ENCODE peak calls at places on chromosome 5, in eight cellular contexts. Y, O, P, E, X, Q, Z and S are unnamed samples.

GRCh38 chr5:41068169-41068568 is 3.0 kb downstream of the MROH2B start:
- DNase-seq in Y (no peak), O (peak), P (peak), E (no peak), X (no peak), Q (no peak), Z (no peak), S (no peak)

GRCh38 chr5:10828241-10828640 is 67.2 kb upstream of the DAP start:
- DNase-seq in Y (no peak), O (peak), P (no peak), E (no peak), X (peak), Q (no peak), Z (peak), S (peak)

GRCh38 chr5:677131-678101 is 15.7 kb downstream of the TPPP start:
- DNase-seq in Y (no peak), O (no peak), P (no peak), E (no peak), X (no peak), Q (peak), Z (no peak), S (no peak)

GRCh38 chr5:139017624-139018023 is 142.5 kb upstream of the LRRTM2 start:
- DNase-seq in Y (peak), O (no peak), P (no peak), E (no peak), X (no peak), Q (no peak), Z (no peak), S (no peak)

GRCh38 chr5:61790007-61790406 is 457.9 kb downstream of the ZSWIM6 start:
- DNase-seq in Y (peak), O (no peak), P (no peak), E (no peak), X (no peak), Q (no peak), Z (no peak), S (no peak)

GRCh38 chr5:179549973-179550510 is 312 bp upstream of the RUFY1 start:
- DNase-seq in Y (peak), O (no peak), P (no peak), E (no peak), X (no peak), Q (no peak), Z (no peak), S (no peak)

GRCh38 chr5:150523472-150524350 is 15.8 kb downstream of the NDST1 start:
- DNase-seq in Y (peak), O (peak), P (peak), E (peak), X (peak), Q (peak), Z (peak), S (no peak)

GRCh38 chr5:145797336-145797735 is 37.8 kb downstream of the PRELID2 start:
- DNase-seq in Y (no peak), O (no peak), P (peak), E (no peak), X (peak), Q (no peak), Z (no peak), S (no peak)

GRCh38 chr5:172188033-172188892 is at the start of gene STK10:
- DNase-seq in Y (peak), O (peak), P (peak), E (peak), X (peak), Q (peak), Z (peak), S (peak)

GRCh38 chr5:139650689-139651501 is 2.7 kb downstream of the CXXC5 start:
- DNase-seq in Y (peak), O (no peak), P (no peak), E (peak), X (no peak), Q (peak), Z (no peak), S (no peak)

GRCh38 chr5:98735806-98736507 is 37.5 kb upstream of the RGMB start:
- DNase-seq in Y (no peak), O (no peak), P (peak), E (no peak), X (peak), Q (no peak), Z (peak), S (no peak)

GRCh38 chr5:65925601-65926275 is 637 bp upstream of the ERBIN start:
- DNase-seq in Y (peak), O (peak), P (peak), E (peak), X (peak), Q (peak), Z (peak), S (no peak)

GRCh38 chr5:14109041-14109747 is 33.9 kb upstream of the TRIO start:
- DNase-seq in Y (no peak), O (peak), P (no peak), E (no peak), X (peak), Q (no peak), Z (peak), S (no peak)

GRCh38 chr5:69293882-69294281 is 38.7 kb downstream of the CCDC125 start:
- DNase-seq in Y (no peak), O (no peak), P (no peak), E (no peak), X (no peak), Q (no peak), Z (no peak), S (no peak)

GRCh38 chr5:139796061-139796806 is 626 bp downstream of the PSD2 start:
- DNase-seq in Y (peak), O (no peak), P (no peak), E (peak), X (no peak), Q (no peak), Z (no peak), S (no peak)

GRCh38 chr5:43073597-43074546 is 33.8 kb upstream of the ANXA2R start:
- DNase-seq in Y (peak), O (no peak), P (peak), E (peak), X (peak), Q (peak), Z (no peak), S (no peak)

GRCh38 chr5:14640765-14641164 is 23.8 kb upstream of the OTULIN start:
- DNase-seq in Y (no peak), O (no peak), P (no peak), E (no peak), X (no peak), Q (no peak), Z (no peak), S (no peak)

GRCh38 chr5:1554410-1554967 is 30.7 kb upstream of the LPCAT1 start:
- DNase-seq in Y (no peak), O (no peak), P (no peak), E (no peak), X (no peak), Q (no peak), Z (no peak), S (no peak)

GRCh38 chr5:156109317-156110023 is 217.5 kb upstream of the SGCD start:
- DNase-seq in Y (no peak), O (no peak), P (no peak), E (no peak), X (peak), Q (no peak), Z (no peak), S (no peak)

GRCh38 chr5:139075066-139076050 is 122.8 kb downstream of the SIL1 start:
- DNase-seq in Y (no peak), O (no peak), P (no peak), E (no peak), X (no peak), Q (no peak), Z (no peak), S (no peak)

GRCh38 chr5:10059611-10060379 is 189.9 kb downstream of the ATPSCKMT start:
- DNase-seq in Y (no peak), O (no peak), P (no peak), E (peak), X (no peak), Q (no peak), Z (no peak), S (no peak)

GRCh38 chr5:56649569-56649968 is 165.8 kb upstream of the MAP3K1 start:
- DNase-seq in Y (peak), O (no peak), P (peak), E (no peak), X (peak), Q (no peak), Z (no peak), S (no peak)

GRCh38 chr5:86929123-86929766 is 311.5 kb downstream of the COX7C start:
- DNase-seq in Y (no peak), O (no peak), P (no peak), E (no peak), X (no peak), Q (no peak), Z (no peak), S (no peak)

GRCh38 chr5:175731172-175731571 is 73.3 kb downstream of the HRH2 start:
- DNase-seq in Y (no peak), O (no peak), P (no peak), E (no peak), X (no peak), Q (no peak), Z (no peak), S (no peak)

GRCh38 chr5:31761877-31762276 is 122.9 kb downstream of the PDZD2 start:
- DNase-seq in Y (no peak), O (no peak), P (no peak), E (no peak), X (no peak), Q (no peak), Z (no peak), S (no peak)

GRCh38 chr5:57715296-57715695 is 232.7 kb upstream of the ACTBL2 start:
- DNase-seq in Y (no peak), O (no peak), P (no peak), E (no peak), X (peak), Q (no peak), Z (no peak), S (no peak)

GRCh38 chr5:174901336-174901735 is 177.0 kb downstream of the MSX2 start:
- DNase-seq in Y (no peak), O (no peak), P (no peak), E (no peak), X (no peak), Q (no peak), Z (no peak), S (no peak)

GRCh38 chr5:17120209-17120608 is 97.2 kb upstream of the BASP1 start:
- DNase-seq in Y (no peak), O (no peak), P (no peak), E (no peak), X (no peak), Q (no peak), Z (no peak), S (no peak)

GRCh38 chr5:133709074-133709676 is 96.8 kb upstream of the FSTL4 start:
- DNase-seq in Y (no peak), O (no peak), P (no peak), E (no peak), X (no peak), Q (peak), Z (no peak), S (no peak)

GRCh38 chr5:153520952-153521351 is 30.5 kb downstream of the GRIA1 start:
- DNase-seq in Y (no peak), O (no peak), P (no peak), E (no peak), X (peak), Q (no peak), Z (no peak), S (no peak)

GRCh38 chr5:150764530-150764929 is 5.7 kb upstream of the DCTN4 start:
- DNase-seq in Y (no peak), O (no peak), P (no peak), E (no peak), X (no peak), Q (no peak), Z (no peak), S (no peak)

GRCh38 chr5:153660919-153661318 is 170.4 kb downstream of the GRIA1 start:
- DNase-seq in Y (no peak), O (no peak), P (no peak), E (peak), X (peak), Q (no peak), Z (no peak), S (no peak)

GRCh38 chr5:54329731-54330709 is 19.6 kb upstream of the ARL15 start:
- DNase-seq in Y (no peak), O (peak), P (peak), E (no peak), X (peak), Q (peak), Z (peak), S (no peak)
- H3K4me3 ChIP-seq in Y (no peak), O (no peak), P (no peak), E (no peak), X (no peak), Q (no peak), Z (no peak), S (no peak)

DNA sequence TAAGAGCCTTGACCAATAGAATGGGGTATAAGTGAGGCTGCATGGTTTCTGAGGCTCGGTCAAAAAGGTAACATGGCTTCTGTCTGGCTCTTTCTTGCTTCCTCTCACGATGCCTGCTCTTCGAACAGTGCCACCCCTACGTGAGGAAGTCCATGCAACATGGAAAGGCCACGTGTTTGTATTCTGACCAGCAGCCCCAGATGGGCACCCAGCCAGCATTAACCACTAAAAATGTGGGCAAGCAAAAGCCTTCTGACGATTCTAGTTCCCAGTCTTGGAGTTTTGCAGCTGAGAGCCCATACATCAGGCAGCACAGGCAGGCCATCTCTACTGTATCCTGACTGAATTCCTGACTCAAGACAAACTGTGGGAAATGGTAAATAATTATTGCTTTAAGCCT is 24.2 kb upstream of the NREP start:
- DNase-seq in Y (no peak), O (no peak), P (peak), E (no peak), X (peak), Q (no peak), Z (no peak), S (no peak)
- TF ChIP-seq CTCF in Y (no peak), O (no peak), P (no peak), E (no peak), X (no peak), Q (no peak), Z (no peak), S (no peak)

GRCh38 chr5:67214036-67214435 is 17.4 kb upstream of the CD180 start:
- DNase-seq in Y (no peak), O (no peak), P (no peak), E (no peak), X (peak), Q (no peak), Z (no peak), S (no peak)

GRCh38 chr5:67221487-67222242 is 25.1 kb upstream of the CD180 start:
- DNase-seq in Y (no peak), O (no peak), P (no peak), E (no peak), X (no peak), Q (no peak), Z (no peak), S (no peak)

GRCh38 chr5:67211926-67212325 is 15.3 kb upstream of the CD180 start:
- DNase-seq in Y (no peak), O (no peak), P (peak), E (no peak), X (peak), Q (no peak), Z (peak), S (peak)

GRCh38 chr5:67214713-67215591 is 18.4 kb upstream of the CD180 start:
- DNase-seq in Y (no peak), O (no peak), P (no peak), E (no peak), X (no peak), Q (peak), Z (no peak), S (no peak)

DNA sequence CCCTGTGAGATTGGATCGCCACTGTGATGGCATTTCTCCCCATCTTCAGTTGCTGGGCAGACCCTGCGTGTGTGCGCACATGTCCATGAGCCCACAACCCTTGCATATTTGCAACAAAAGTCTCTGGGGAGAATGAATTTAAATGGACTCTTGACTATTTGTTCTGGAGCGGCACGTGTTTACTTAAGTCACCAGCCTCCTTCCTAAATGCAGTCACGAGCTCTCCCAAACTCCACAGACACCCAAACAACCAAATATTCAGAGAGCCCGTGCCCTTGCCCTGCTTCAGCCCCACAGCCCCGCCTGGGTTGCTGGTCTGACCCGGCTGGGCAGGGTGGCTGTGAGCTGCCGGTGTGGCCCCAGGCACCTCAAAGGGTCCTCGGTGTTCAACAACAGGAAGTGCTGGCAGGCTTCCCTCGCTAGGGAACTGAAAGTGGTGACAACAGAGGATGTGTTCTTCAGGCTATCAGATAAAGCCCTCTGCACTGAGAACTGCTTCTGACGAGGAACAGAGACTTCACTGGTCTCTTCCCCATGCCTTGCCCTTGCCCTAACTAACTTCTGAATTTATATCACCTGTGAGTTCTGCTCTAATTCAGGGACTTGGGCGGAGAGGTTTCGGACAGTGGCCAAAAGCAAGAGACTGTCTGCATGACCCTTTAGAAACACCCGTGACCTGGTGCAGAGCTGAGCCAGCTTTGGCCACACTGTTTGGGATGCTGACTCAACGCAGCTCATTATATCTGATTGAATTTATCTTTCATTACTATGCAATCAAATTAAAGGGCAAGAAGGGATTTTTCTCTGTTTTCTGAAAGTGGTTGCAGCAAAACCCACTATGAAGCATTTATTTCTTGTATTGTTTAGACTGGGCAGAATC is 19.2 kb upstream of the CD180 start:
- DNase-seq in Y (peak), O (no peak), P (peak), E (no peak), X (peak), Q (peak), Z (no peak), S (no peak)
- H3K4me3 ChIP-seq in Y (no peak), O (no peak), P (no peak), E (no peak), X (no peak), Q (no peak), Z (no peak), S (no peak)

DNA sequence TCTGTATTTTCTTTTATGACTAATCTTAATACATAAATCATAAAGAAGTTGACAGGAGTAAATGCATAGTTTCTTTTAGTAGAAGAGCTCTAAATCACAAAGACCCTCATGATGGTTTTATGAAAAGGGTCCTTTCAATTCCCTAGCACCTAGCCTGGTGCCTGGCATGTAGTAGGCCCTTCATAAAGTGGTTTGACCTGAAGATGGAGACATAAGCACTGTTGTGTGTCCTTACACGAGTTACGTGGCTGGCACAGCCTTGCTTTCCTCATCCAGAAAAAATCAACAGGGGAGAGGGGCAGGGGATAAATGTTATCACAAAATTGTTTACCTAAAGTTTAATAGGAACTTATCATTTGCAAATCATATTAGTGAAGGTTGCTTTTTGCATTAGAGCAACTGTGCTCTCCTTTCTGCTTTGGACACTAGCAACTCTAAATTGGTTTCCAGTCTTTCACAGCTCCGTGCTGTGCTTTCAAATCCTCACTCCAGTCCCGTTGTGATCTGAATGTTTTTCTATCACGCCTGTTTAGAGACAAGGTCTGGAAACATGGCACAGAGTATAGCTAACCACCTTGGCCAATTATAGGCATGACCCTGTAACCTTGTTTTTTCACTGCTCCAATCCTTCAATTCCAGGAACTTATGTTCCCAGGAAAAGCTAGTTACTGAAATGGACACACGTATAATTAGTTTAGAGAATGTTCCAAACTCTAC is 55.7 kb downstream of the ARL15 start:
- DNase-seq in Y (no peak), O (no peak), P (peak), E (peak), X (no peak), Q (peak), Z (no peak), S (no peak)
- TF ChIP-seq CTCF in Y (peak), O (no peak), P (peak), E (peak), X (no peak), Q (peak), Z (peak), S (peak)

GRCh38 chr5:100846722-100847121 is 56.4 kb downstream of the ST8SIA4 start:
- DNase-seq in Y (no peak), O (no peak), P (peak), E (no peak), X (no peak), Q (no peak), Z (no peak), S (no peak)
- H3K4me3 ChIP-seq in Y (no peak), O (no peak), P (no peak), E (no peak), X (no peak), Q (no peak), Z (no peak), S (no peak)

GRCh38 chr5:36792560-36793180 is 83.9 kb upstream of the NIPBL start:
- DNase-seq in Y (no peak), O (no peak), P (no peak), E (no peak), X (no peak), Q (no peak), Z (no peak), S (no peak)
- TF ChIP-seq CTCF in Y (no peak), O (no peak), P (no peak), E (no peak), X (no peak), Q (no peak), Z (no peak), S (no peak)

DNA sequence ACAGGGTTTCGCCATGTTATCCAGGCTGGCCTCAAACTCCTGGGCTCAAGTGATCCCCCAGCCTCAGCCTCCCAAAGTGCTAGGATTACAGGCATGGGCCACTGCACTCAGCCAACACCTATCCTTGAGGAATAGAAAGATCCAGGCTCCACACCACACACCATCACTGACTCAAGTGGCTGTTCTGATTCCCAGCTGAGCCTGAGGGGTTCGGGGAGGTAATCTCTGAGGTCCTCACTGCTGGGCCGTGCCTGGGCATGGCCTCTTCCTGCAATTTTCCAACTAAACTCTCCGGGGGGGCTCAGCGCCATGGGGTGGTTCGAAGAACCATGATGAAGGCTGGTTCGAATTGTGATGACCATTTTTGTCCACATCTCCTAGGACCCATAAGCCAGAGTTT is 31.0 kb upstream of the IL17B start:
- DNase-seq in Y (no peak), O (no peak), P (no peak), E (no peak), X (no peak), Q (no peak), Z (no peak), S (no peak)
- H3K4me3 ChIP-seq in Y (no peak), O (no peak), P (no peak), E (no peak), X (peak), Q (no peak), Z (no peak), S (no peak)